ENCODE peak calls at places on chromosomes 2 and 18, in four cellular contexts. Y, D, J and Z are unnamed samples.

GRCh38 chr2:218260742-218261423 is at the start of gene GPBAR1:
- DNase-seq in Y (no peak), D (no peak), J (peak), Z (peak)

GRCh38 chr2:173881466-173881865 is 83.7 kb downstream of the SP3 start:
- DNase-seq in Y (no peak), D (no peak), J (no peak), Z (no peak)

GRCh38 chr2:188326669-188327301 is 35.1 kb downstream of the GULP1 start:
- DNase-seq in Y (peak), D (no peak), J (no peak), Z (no peak)

GRCh38 chr2:179383975-179384374 is 119.3 kb upstream of the SESTD1 start:
- DNase-seq in Y (no peak), D (no peak), J (no peak), Z (no peak)

GRCh38 chr18:78408623-78409022 is 571.0 kb upstream of the SALL3 start:
- DNase-seq in Y (no peak), D (no peak), J (no peak), Z (no peak)

GRCh38 chr18:839224-840079 is 27.4 kb upstream of the YES1 start:
- DNase-seq in Y (peak), D (peak), J (peak), Z (peak)

GRCh38 chr2:26269571-26270170 is 24.9 kb downstream of the HADHB start:
- DNase-seq in Y (no peak), D (peak), J (no peak), Z (no peak)

GRCh38 chr2:217749009-217749408 is 253.8 kb downstream of the TNS1 start:
- DNase-seq in Y (no peak), D (no peak), J (no peak), Z (no peak)

GRCh38 chr2:131673400-131674173 is 145.9 kb downstream of the CCDC74A start:
- DNase-seq in Y (peak), D (peak), J (peak), Z (peak)

GRCh38 chr2:207848545-207848928 is 78.8 kb upstream of the FZD5 start:
- DNase-seq in Y (no peak), D (no peak), J (no peak), Z (no peak)

GRCh38 chr2:201130524-201131186 is 14.7 kb downstream of the CFLAR start:
- DNase-seq in Y (peak), D (peak), J (no peak), Z (no peak)

GRCh38 chr2:96163768-96164429 is 18.7 kb upstream of the DUSP2 start:
- DNase-seq in Y (no peak), D (no peak), J (no peak), Z (no peak)

GRCh38 chr18:44036500-44036899 is 644.2 kb upstream of the SETBP1 start:
- DNase-seq in Y (no peak), D (no peak), J (no peak), Z (peak)

GRCh38 chr18:57910817-57911216 is 107.7 kb upstream of the ATP8B1 start:
- DNase-seq in Y (no peak), D (no peak), J (no peak), Z (no peak)

GRCh38 chr2:180660881-180661280 is 319.5 kb upstream of the UBE2E3 start:
- DNase-seq in Y (no peak), D (no peak), J (no peak), Z (no peak)

GRCh38 chr2:180660207-180660606 is 320.2 kb upstream of the UBE2E3 start:
- DNase-seq in Y (no peak), D (no peak), J (no peak), Z (no peak)

GRCh38 chr2:180664507-180664906 is 315.9 kb upstream of the UBE2E3 start:
- DNase-seq in Y (no peak), D (no peak), J (no peak), Z (no peak)

GRCh38 chr2:180663016-180663471 is 317.4 kb upstream of the UBE2E3 start:
- DNase-seq in Y (no peak), D (no peak), J (no peak), Z (no peak)

GRCh38 chr2:180662555-180662954 is 317.9 kb upstream of the UBE2E3 start:
- DNase-seq in Y (no peak), D (peak), J (no peak), Z (no peak)
- H3K4me3 ChIP-seq in Y (no peak), D (no peak), J (no peak), Z (no peak)

GRCh38 chr2:176122633-176123482 is at the start of gene HOXD9:
- DNase-seq in Y (no peak), D (no peak), J (no peak), Z (peak)
- H3K4me3 ChIP-seq in Y (no peak), D (no peak), J (peak), Z (peak)

GRCh38 chr2:67845557-67846114 is 217.2 kb downstream of the C1D start:
- DNase-seq in Y (no peak), D (no peak), J (no peak), Z (no peak)

GRCh38 chr2:67846341-67847070 is 216.3 kb downstream of the C1D start:
- DNase-seq in Y (peak), D (peak), J (peak), Z (peak)

GRCh38 chr2:67844024-67844540 is 218.7 kb downstream of the C1D start:
- DNase-seq in Y (no peak), D (no peak), J (no peak), Z (no peak)

GRCh38 chr2:67851946-67852345 is 210.9 kb downstream of the C1D start:
- DNase-seq in Y (no peak), D (no peak), J (no peak), Z (no peak)

DNA sequence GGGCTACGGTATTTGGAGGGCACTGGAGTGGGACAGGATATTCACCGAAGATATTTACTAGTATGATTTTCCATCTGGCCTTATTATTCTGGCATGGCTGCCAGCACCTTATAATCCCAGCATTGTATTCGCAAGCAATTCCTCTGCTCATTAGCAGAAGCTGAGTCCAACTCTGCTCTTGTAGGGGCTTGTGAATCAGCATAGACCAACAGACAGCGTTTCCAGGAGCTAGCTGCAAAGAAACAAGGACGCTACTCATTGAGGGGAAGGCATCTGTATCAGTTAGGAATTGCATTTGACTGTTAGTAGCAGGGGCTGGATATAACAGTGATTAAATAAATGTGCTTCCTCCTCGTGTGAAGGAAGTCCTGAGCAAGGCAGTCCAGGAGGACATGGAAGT is 214.3 kb downstream of the C1D start:
- DNase-seq in Y (no peak), D (no peak), J (no peak), Z (no peak)
- H3K4me3 ChIP-seq in Y (no peak), D (no peak), J (no peak), Z (no peak)

GRCh38 chr18:26133652-26134051 is at the start of gene PSMA8:
- DNase-seq in Y (no peak), D (peak), J (no peak), Z (no peak)
- H3K4me3 ChIP-seq in Y (no peak), D (no peak), J (no peak), Z (no peak)

GRCh38 chr2:157261199-157261782 is 3.8 kb downstream of the GALNT5 start:
- DNase-seq in Y (peak), D (peak), J (no peak), Z (no peak)
- H3K4me3 ChIP-seq in Y (no peak), D (peak), J (no peak), Z (no peak)